ENCODE peak calls at places on chromosome 2, in seven cellular contexts. B is KG1, J is GM04503, C is G401, A is testis, G is activated T-cell treated with anti-CD3 and anti-CD28 coated beads for 48 hours, P is aorta. V is an unnamed sample.

GRCh38 chr2:110858993-110859770 is 126.8 kb downstream of the ACOXL start:
- DNase-seq in B (no peak), J (no peak), C (no peak), A (no peak), G (no peak), P (no peak), V (no peak)

GRCh38 chr2:138433995-138434991 is 67.3 kb upstream of the SPOPL start:
- DNase-seq in B (no peak), J (no peak), C (no peak), A (no peak), G (no peak), P (no peak), V (peak; percentile 75)

GRCh38 chr2:238965371-238966273 is 117.7 kb downstream of the TWIST2 start:
- DNase-seq in B (no peak), J (no peak), C (no peak), A (no peak), G (no peak), P (no peak), V (no peak)

GRCh38 chr2:111705711-111706323 is 178.2 kb downstream of the ANAPC1 start:
- DNase-seq in B (peak; percentile 8), J (no peak), C (no peak), A (no peak), G (peak; percentile 47), P (no peak), V (peak; percentile 89)

GRCh38 chr2:112683550-112684414 is 37.0 kb upstream of the NT5DC4 start:
- DNase-seq in B (no peak), J (no peak), C (no peak), A (no peak), G (no peak), P (no peak), V (no peak)

GRCh38 chr2:130726614-130727180 is 2.2 kb upstream of the GPR148 start:
- DNase-seq in B (no peak), J (no peak), C (no peak), A (no peak), G (no peak), P (no peak), V (no peak)

GRCh38 chr2:85716346-85716880 is 22.3 kb downstream of the GNLY start:
- DNase-seq in B (no peak), J (no peak), C (no peak), A (no peak), G (no peak), P (no peak), V (no peak)

GRCh38 chr2:80001704-80002103 is 302.8 kb downstream of the LRRTM1 start:
- DNase-seq in B (no peak), J (peak; percentile 64), C (no peak), A (no peak), G (no peak), P (no peak), V (no peak)

GRCh38 chr2:179860255-179861026 is 971 bp downstream of the ZNF385B start:
- DNase-seq in B (no peak), J (no peak), C (peak; percentile 90), A (peak; percentile 57), G (no peak), P (peak; percentile 68), V (no peak)

GRCh38 chr2:238657132-238658053 is 190.5 kb upstream of the TWIST2 start:
- DNase-seq in B (no peak), J (peak; percentile 86), C (peak; percentile 1), A (no peak), G (no peak), P (no peak), V (no peak)

GRCh38 chr2:99725810-99726209 is 236.0 kb upstream of the REV1 start:
- DNase-seq in B (peak; percentile 11), J (no peak), C (no peak), A (no peak), G (no peak), P (no peak), V (no peak)

V was measured in mammary epithelial cell.